ENCODE peak calls at places on chromosomes 7 and 10, in six cellular contexts. C, A, B, O, X and Y are unnamed samples.

GRCh38 chr10:63260860-63261251 is 127.7 kb downstream of the NRBF2 start:
- DNase-seq in C (no peak), A (no peak), X (peak; percentile 76), O (no peak), B (peak; percentile 34), Y (no peak)

GRCh38 chr10:100303724-100304319 is 17.3 kb upstream of the BLOC1S2 start:
- DNase-seq in B (peak; percentile 35), C (no peak), X (peak; percentile 50), A (peak; percentile 23), O (no peak), Y (no peak)

GRCh38 chr7:100364480-100364879 is 6.6 kb downstream of the PILRB start:
- DNase-seq in C (no peak), X (no peak), A (no peak), O (no peak), B (no peak), Y (no peak)

GRCh38 chr7:55240418-55241142 is 124.6 kb upstream of the LANCL2 start:
- DNase-seq in B (no peak), A (no peak), X (no peak), C (peak; percentile 6), O (no peak), Y (no peak)

GRCh38 chr10:103685880-103686669 is 169.3 kb downstream of the SH3PXD2A start:
- DNase-seq in C (peak; percentile 88), B (peak; percentile 65), X (peak; percentile 73), A (peak; percentile 36), O (peak; percentile 82), Y (peak; percentile 93)

GRCh38 chr7:157483971-157484410 is 147.2 kb downstream of the DNAJB6 start:
- DNase-seq in O (no peak), C (no peak), X (no peak), B (no peak), A (no peak), Y (no peak)

GRCh38 chr7:50805425-50806130 is 22.9 kb upstream of the GRB10 start:
- DNase-seq in O (no peak), X (no peak), C (no peak), B (no peak), A (no peak), Y (no peak)

GRCh38 chr10:74799840-74800239 is 26.6 kb upstream of the KAT6B start:
- DNase-seq in O (no peak), A (peak; percentile 17), B (no peak), C (no peak), X (no peak), Y (no peak)

GRCh38 chr7:68783671-68784070 is 814.6 kb upstream of the AUTS2 start:
- DNase-seq in A (no peak), C (no peak), O (no peak), B (peak; percentile 22), X (no peak), Y (no peak)

GRCh38 chr10:71778071-71778470 is 4.8 kb upstream of the VSIR start:
- DNase-seq in B (no peak), O (no peak), X (no peak), A (no peak), C (no peak), Y (no peak)

GRCh38 chr10:86371691-86372090 is 5.1 kb upstream of the GRID1 start:
- DNase-seq in C (no peak), X (no peak), B (no peak), A (no peak), O (peak; percentile 22), Y (no peak)

GRCh38 chr10:78600740-78601139 is 468.0 kb upstream of the ZMIZ1 start:
- DNase-seq in X (no peak), B (no peak), A (no peak), C (no peak), O (no peak), Y (no peak)

GRCh38 chr10:125263551-125263950 is 103.2 kb upstream of the CTBP2 start:
- DNase-seq in X (no peak), O (no peak), A (peak; percentile 5), B (peak; percentile 97), C (no peak), Y (no peak)

GRCh38 chr10:91955114-91955513 is 31.5 kb downstream of the BTAF1 start:
- DNase-seq in X (no peak), B (no peak), C (no peak), A (no peak), O (no peak), Y (no peak)

GRCh38 chr10:86306628-86307278 is 59.8 kb downstream of the GRID1 start:
- DNase-seq in X (peak; percentile 27), A (peak; percentile 7), B (peak; percentile 49), C (no peak), O (no peak), Y (no peak)

GRCh38 chr10:127024655-127025054 is 119.4 kb downstream of the DOCK1 start:
- DNase-seq in O (no peak), B (no peak), C (no peak), A (no peak), X (no peak), Y (no peak)

GRCh38 chr10:45111509-45111908 is 110.8 kb downstream of the ZNF22 start:
- DNase-seq in O (no peak), X (no peak), A (no peak), B (no peak), C (no peak), Y (no peak)

GRCh38 chr10:34922138-34922537 is 107.0 kb upstream of the PARD3 start:
- DNase-seq in C (no peak), B (peak; percentile 78), X (no peak), O (no peak), A (no peak), Y (no peak)

GRCh38 chr7:132846086-132846485 is 235.8 kb downstream of the CHCHD3 start:
- DNase-seq in X (no peak), C (no peak), B (peak; percentile 49), A (no peak), O (no peak), Y (no peak)

GRCh38 chr10:31723074-31723750 is 205.4 kb downstream of the ARHGAP12 start:
- DNase-seq in O (no peak), A (peak; percentile 5), X (no peak), C (no peak), B (no peak), Y (no peak)

GRCh38 chr7:133941496-133941895 is 185.6 kb upstream of the LRGUK start:
- DNase-seq in B (no peak), X (no peak), A (no peak), C (no peak), O (no peak), Y (no peak)

GRCh38 chr7:42128703-42129102 is 108.3 kb downstream of the GLI3 start:
- DNase-seq in A (no peak), X (peak; percentile 41), C (no peak), O (no peak), B (peak; percentile 56), Y (no peak)

GRCh38 chr7:129351320-129351719 is 82.9 kb upstream of the STRIP2 start:
- DNase-seq in C (no peak), O (no peak), X (no peak), B (no peak), A (no peak), Y (no peak)

GRCh38 chr10:100655760-100656421 is 89.5 kb upstream of the PAX2 start:
- DNase-seq in A (no peak), B (no peak), C (no peak), O (no peak), X (no peak), Y (no peak)

GRCh38 chr7:32163141-32163806 is 93.1 kb upstream of the PDE1C start:
- DNase-seq in A (no peak), B (peak; percentile 68), C (peak; percentile 38), X (no peak), O (no peak), Y (peak; percentile 78)

GRCh38 chr7:14024406-14024805 is 34.9 kb upstream of the ETV1 start:
- DNase-seq in B (peak; percentile 3), A (no peak), X (no peak), C (no peak), O (no peak), Y (no peak)

GRCh38 chr7:8213381-8213780 is 48.6 kb downstream of the ICA1 start:
- DNase-seq in O (no peak), A (no peak), C (no peak), B (no peak), X (no peak), Y (no peak)

DNA sequence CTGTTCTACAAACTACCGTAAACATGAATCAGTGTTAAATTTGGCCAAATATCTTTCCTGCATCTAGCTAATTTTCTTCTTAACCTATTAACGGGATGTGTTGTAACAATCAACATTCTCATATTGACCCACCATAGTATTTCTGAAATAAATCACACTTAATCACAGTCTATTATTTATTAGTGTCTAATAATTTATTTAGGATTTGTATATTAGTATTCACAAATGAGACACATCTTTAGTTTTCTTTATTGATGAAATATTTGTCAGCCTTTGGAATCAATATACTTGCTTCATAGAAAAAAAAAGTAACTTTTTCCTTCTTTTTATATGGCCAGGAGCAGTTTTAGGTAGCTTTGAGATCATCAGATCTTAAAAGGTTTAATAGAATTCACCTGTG is 4.6 kb downstream of the GIMAP7 start:
- DNase-seq in X (no peak), A (no peak), C (no peak), O (no peak), B (no peak), Y (no peak)
- H3K4me1 ChIP-seq in X (no peaks in the 10 kb centered on the region), A (no peaks in the 10 kb centered on the region), C (no peaks in the 10 kb centered on the region), O (no peaks in the 10 kb centered on the region), B (no peaks in the 10 kb centered on the region), Y (no peaks in the 10 kb centered on the region)

DNA sequence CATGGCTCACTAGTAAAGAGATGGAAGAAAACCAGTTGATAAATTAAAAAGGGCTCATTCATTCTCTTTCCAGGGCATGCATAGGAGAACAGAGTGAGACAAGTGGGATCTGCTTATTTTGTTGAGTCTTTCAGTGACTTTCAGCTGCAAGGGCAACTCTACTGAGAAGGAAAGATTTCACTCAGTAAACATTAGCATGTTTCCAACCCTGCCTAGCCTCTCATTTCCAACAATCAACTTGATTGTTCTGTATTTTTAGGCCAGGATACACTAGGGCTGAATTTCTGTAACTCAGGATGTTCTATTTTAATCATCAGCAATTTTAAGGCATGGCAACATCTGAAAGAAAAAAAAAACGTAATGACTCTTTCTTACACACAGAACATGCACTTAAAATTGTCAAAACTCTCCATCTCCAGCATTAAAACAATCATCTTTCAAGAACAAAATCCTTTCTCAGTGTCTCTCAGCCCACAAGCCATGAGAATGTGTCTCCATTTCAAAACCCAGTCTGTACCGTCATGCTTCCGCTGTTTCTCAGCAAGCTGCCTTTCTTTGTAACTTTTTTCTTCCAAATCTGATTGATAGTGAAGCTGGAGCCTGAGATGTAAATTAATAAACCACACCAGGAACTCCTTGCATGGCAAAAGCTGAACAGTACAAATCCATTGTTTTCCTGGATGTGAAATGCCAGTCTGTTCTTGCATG is 147.2 kb upstream of the KLF14 start:
- DNase-seq in B (no peak), C (no peak), X (no peak), O (no peak), A (no peak), Y (no peak)
- H3K4me1 ChIP-seq in B (no peaks in the 10 kb centered on the region), C (peaks cover 9% of the 10 kb centered on the region), X (no peaks in the 10 kb centered on the region), O (peaks cover 46% of the 10 kb centered on the region), A (peaks cover 47% of the 10 kb centered on the region), Y (no peaks in the 10 kb centered on the region)

DNA sequence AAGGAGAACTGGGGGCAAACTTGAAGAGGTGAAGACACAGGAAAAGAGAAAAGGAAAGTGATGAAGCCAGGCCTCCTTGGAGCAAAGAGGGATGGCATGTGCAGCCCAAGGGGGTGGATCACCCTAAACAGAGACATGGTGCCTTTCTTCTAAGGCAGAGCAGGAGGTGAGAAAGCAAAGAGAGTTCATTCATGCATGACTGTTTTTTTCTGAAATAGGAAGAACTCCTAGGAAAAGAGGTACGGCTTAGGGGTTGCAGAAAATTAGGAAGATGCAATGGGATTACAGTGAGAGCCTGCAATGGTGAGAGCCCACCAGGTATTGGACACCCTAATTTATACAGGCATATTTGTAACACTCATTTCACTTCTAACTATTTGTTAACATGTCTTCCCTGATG is 15.9 kb downstream of the ITGB1 start:
- DNase-seq in A (no peak), X (no peak), B (no peak), C (no peak), O (no peak), Y (no peak)
- H3K4me1 ChIP-seq in A (peaks cover 93% of the 10 kb centered on the region), X (peaks cover 78% of the 10 kb centered on the region), B (peaks cover 25% of the 10 kb centered on the region), C (peaks cover 9% of the 10 kb centered on the region), O (peaks cover 99% of the 10 kb centered on the region), Y (peaks cover 23% of the 10 kb centered on the region)

GRCh38 chr10:4998671-4999070 is 5.0 kb downstream of the AKR1C2 start:
- DNase-seq in C (no peak), A (no peak), X (no peak), O (no peak), B (no peak), Y (no peak)
- H3K4me1 ChIP-seq in C (no peaks in the 10 kb centered on the region), A (peaks cover 15% of the 10 kb centered on the region), X (no peaks in the 10 kb centered on the region), O (no peaks in the 10 kb centered on the region), B (no peaks in the 10 kb centered on the region), Y (no peaks in the 10 kb centered on the region)